ENCODE peak calls at places on chromosomes 7 and 10, in nine cellular contexts. One of them, this sample, is unnamed.

GRCh38 chr7:93044147-93044810 is 73.5 kb downstream of the SAMD9 start:
- DNase-seq in GM20000: no peak
- DNase-seq in neuronal stem cell: peak
- DNase-seq in IMR-90: peak
- DNase-seq in DMS153: no peak
- DNase-seq in GM10248: no peak
- DNase-seq in hypothalamus: no peak
- DNase-seq in SJSA1: peak
- DNase-seq in OCI-M1: no peak
- DNase-seq in this sample: no peak

GRCh38 chr7:130642383-130642782 is 26.2 kb downstream of the COPG2 start:
- DNase-seq in hypothalamus: no peak
- DNase-seq in neuronal stem cell: no peak
- DNase-seq in GM10248: no peak
- DNase-seq in GM20000: no peak
- DNase-seq in DMS153: no peak
- DNase-seq in OCI-M1: no peak
- DNase-seq in IMR-90: no peak
- DNase-seq in SJSA1: no peak
- DNase-seq in this sample: no peak

GRCh38 chr7:101321491-101322401 is at the start of gene IFT22:
- DNase-seq in OCI-M1: peak
- DNase-seq in IMR-90: peak
- DNase-seq in SJSA1: peak
- DNase-seq in GM10248: peak
- DNase-seq in neuronal stem cell: peak
- DNase-seq in GM20000: peak
- DNase-seq in hypothalamus: peak
- DNase-seq in DMS153: peak
- DNase-seq in this sample: peak

GRCh38 chr10:86253171-86254072 is 113.2 kb downstream of the GRID1 start:
- DNase-seq in hypothalamus: no peak
- DNase-seq in neuronal stem cell: no peak
- DNase-seq in GM10248: no peak
- DNase-seq in IMR-90: no peak
- DNase-seq in GM20000: no peak
- DNase-seq in DMS153: peak
- DNase-seq in OCI-M1: no peak
- DNase-seq in SJSA1: no peak
- DNase-seq in this sample: no peak

GRCh38 chr7:99975782-99976521 is at the start of gene AZGP1:
- DNase-seq in GM20000: no peak
- DNase-seq in SJSA1: no peak
- DNase-seq in OCI-M1: peak
- DNase-seq in GM10248: no peak
- DNase-seq in IMR-90: no peak
- DNase-seq in neuronal stem cell: no peak
- DNase-seq in hypothalamus: no peak
- DNase-seq in DMS153: no peak
- DNase-seq in this sample: no peak

GRCh38 chr10:33143160-33143728 is 185.2 kb upstream of the ITGB1 start:
- DNase-seq in hypothalamus: no peak
- DNase-seq in GM20000: no peak
- DNase-seq in GM10248: no peak
- DNase-seq in SJSA1: peak
- DNase-seq in DMS153: no peak
- DNase-seq in neuronal stem cell: no peak
- DNase-seq in IMR-90: peak
- DNase-seq in OCI-M1: no peak
- DNase-seq in this sample: no peak

GRCh38 chr7:54189330-54189729 is 352.8 kb upstream of the VSTM2A start:
- DNase-seq in IMR-90: no peak
- DNase-seq in GM20000: no peak
- DNase-seq in GM10248: no peak
- DNase-seq in neuronal stem cell: no peak
- DNase-seq in hypothalamus: no peak
- DNase-seq in SJSA1: no peak
- DNase-seq in DMS153: no peak
- DNase-seq in OCI-M1: no peak
- DNase-seq in this sample: no peak

GRCh38 chr10:103564799-103565365 is 71.4 kb downstream of the NEURL1 start:
- DNase-seq in SJSA1: no peak
- DNase-seq in GM10248: peak
- DNase-seq in DMS153: no peak
- DNase-seq in hypothalamus: no peak
- DNase-seq in IMR-90: no peak
- DNase-seq in neuronal stem cell: no peak
- DNase-seq in GM20000: peak
- DNase-seq in OCI-M1: peak
- DNase-seq in this sample: no peak

GRCh38 chr7:156854654-156855053 is 38.3 kb downstream of the LMBR1 start:
- DNase-seq in SJSA1: no peak
- DNase-seq in GM20000: no peak
- DNase-seq in hypothalamus: no peak
- DNase-seq in IMR-90: no peak
- DNase-seq in neuronal stem cell: no peak
- DNase-seq in OCI-M1: no peak
- DNase-seq in GM10248: no peak
- DNase-seq in DMS153: no peak
- DNase-seq in this sample: no peak

GRCh38 chr10:133127291-133128125 is 32.5 kb upstream of the KNDC1 start:
- DNase-seq in GM10248: no peak
- DNase-seq in DMS153: no peak
- DNase-seq in OCI-M1: peak
- DNase-seq in IMR-90: no peak
- DNase-seq in GM20000: peak
- DNase-seq in neuronal stem cell: no peak
- DNase-seq in SJSA1: no peak
- DNase-seq in hypothalamus: no peak
- DNase-seq in this sample: no peak

GRCh38 chr7:47591655-47592572 is 10.0 kb upstream of the TNS3 start:
- DNase-seq in hypothalamus: no peak
- DNase-seq in OCI-M1: no peak
- DNase-seq in IMR-90: peak
- DNase-seq in neuronal stem cell: no peak
- DNase-seq in GM10248: no peak
- DNase-seq in GM20000: no peak
- DNase-seq in SJSA1: peak
- DNase-seq in DMS153: no peak
- DNase-seq in this sample: no peak

GRCh38 chr7:78127009-78127408 is 328.4 kb downstream of the PHTF2 start:
- DNase-seq in IMR-90: no peak
- DNase-seq in GM10248: no peak
- DNase-seq in SJSA1: no peak
- DNase-seq in GM20000: no peak
- DNase-seq in hypothalamus: no peak
- DNase-seq in OCI-M1: no peak
- DNase-seq in neuronal stem cell: no peak
- DNase-seq in DMS153: no peak
- DNase-seq in this sample: no peak

GRCh38 chr10:132754071-132754470 is 31.9 kb downstream of the NKX6-2 start:
- DNase-seq in DMS153: no peak
- DNase-seq in GM20000: no peak
- DNase-seq in IMR-90: no peak
- DNase-seq in hypothalamus: no peak
- DNase-seq in OCI-M1: no peak
- DNase-seq in neuronal stem cell: no peak
- DNase-seq in GM10248: no peak
- DNase-seq in SJSA1: no peak
- DNase-seq in this sample: no peak

GRCh38 chr10:12668634-12669033 is 319.3 kb downstream of the CAMK1D start:
- DNase-seq in IMR-90: no peak
- DNase-seq in SJSA1: no peak
- DNase-seq in GM10248: no peak
- DNase-seq in hypothalamus: no peak
- DNase-seq in OCI-M1: no peak
- DNase-seq in DMS153: no peak
- DNase-seq in GM20000: no peak
- DNase-seq in neuronal stem cell: no peak
- DNase-seq in this sample: no peak